ENCODE peak calls at places on chromosomes 4 and X, in nine cellular contexts. L is upper lobe of right lung; O is heart right ventricle; C is right cardiac atrium; A is left lung; Q is stimulated activated effector memory CD8-positive, alpha-beta T cell treated with anti-CD3 and anti-CD28 coated beads, Interleukin-12 subunit alpha, Interleukin-12 subunit beta, amount 100 ng/mL, for 72 hours; D is aorta; V is activated B cell treated with CpG ODN at 0.5 μM for 24 hours; R is thoracic aorta. G is an unnamed sample.

GRCh38 chr4:142574306-142574705 is 271.8 kb downstream of the INPP4B start:
- ATAC-seq in C (no peak), R (no peak), L (no peak), O (no peak), D (no peak), A (no peak), Q (peak; percentile 86), V (no peak), G (no peak)

GRCh38 chr4:149199594-149199993 is 616.0 kb downstream of the IQCM start:
- ATAC-seq in V (no peak), Q (no peak), C (no peak), O (no peak), D (no peak), A (no peak), R (no peak), L (no peak), G (no peak)

GRCh38 chr4:151376540-151376939 is 32.4 kb upstream of the FHIP1A start:
- ATAC-seq in O (no peak), D (no peak), Q (no peak), R (no peak), V (no peak), A (no peak), C (no peak), L (no peak), G (no peak)

GRCh38 chrX:29662101-29662500 is 553.3 kb upstream of the MAGEB2 start:
- ATAC-seq in A (peak; percentile 41), V (no peak), O (peak; percentile 31), R (no peak), D (no peak), Q (no peak), C (no peak), L (no peak), G (no peak)

GRCh38 chrX:151982217-151982616 is 7.7 kb upstream of the GABRE start:
- ATAC-seq in R (no peak), Q (no peak), L (no peak), V (no peak), C (peak; percentile 64), D (peak; percentile 39), O (peak; percentile 60), A (peak; percentile 45), G (no peak)

GRCh38 chrX:49610718-49611310 is 12.0 kb downstream of the GAGE1 start:
- ATAC-seq in C (no peak), D (no peak), Q (no peak), R (no peak), A (no peak), O (no peak), L (no peak), V (no peak), G (no peak)

GRCh38 chr4:19944806-19945205 is 306.9 kb upstream of the SLIT2 start:
- ATAC-seq in O (no peak), C (no peak), A (no peak), L (no peak), D (no peak), R (no peak), V (no peak), Q (no peak), G (no peak)

GRCh38 chr4:151652841-151653547 is 107.8 kb downstream of the GATB start:
- ATAC-seq in R (no peak), L (no peak), V (no peak), O (peak; percentile 58), A (no peak), C (peak; percentile 42), D (peak; percentile 61), Q (peak; percentile 30), G (no peak)

GRCh38 chr4:62053974-62054373 is 853.8 kb downstream of the ADGRL3 start:
- ATAC-seq in R (no peak), V (no peak), D (no peak), A (no peak), L (no peak), Q (no peak), O (no peak), C (no peak), G (no peak)

GRCh38 chrX:10112510-10112909 is 44.3 kb upstream of the CLCN4 start:
- ATAC-seq in A (no peak), R (no peak), Q (peak; percentile 55), O (no peak), V (peak; percentile 10), C (no peak), D (no peak), L (no peak), G (peak; percentile 32)

GRCh38 chr4:33722254-33722653 is 2522.1 kb downstream of the ARAP2 start:
- ATAC-seq in Q (no peak), A (peak; percentile 19), R (no peak), O (no peak), L (no peak), C (no peak), D (no peak), V (no peak), G (no peak)

GRCh38 chr4:47639531-47639930 is 154.5 kb downstream of the ATP10D start:
- ATAC-seq in L (no peak), O (no peak), V (no peak), Q (no peak), C (no peak), R (no peak), D (no peak), A (no peak), G (no peak)

GRCh38 chr4:155657985-155658384 is 8.7 kb upstream of the GUCY1A1 start:
- ATAC-seq in V (no peak), O (no peak), L (no peak), C (no peak), D (no peak), R (no peak), Q (no peak), A (no peak), G (no peak)

GRCh38 chrX:119763175-119763574 is 4.8 kb downstream of the SOWAHD start:
- ATAC-seq in C (no peak), O (no peak), D (no peak), R (no peak), V (no peak), A (no peak), Q (no peak), L (peak; percentile 22), G (no peak)

GRCh38 chrX:11768039-11768438 is 10.0 kb downstream of the MSL3 start:
- ATAC-seq in A (no peak), R (no peak), Q (peak; percentile 64), L (no peak), O (no peak), V (peak; percentile 78), D (no peak), C (no peak), G (peak; percentile 82)

GRCh38 chr4:25904748-25905082 is 9.3 kb upstream of the SMIM20 start:
- ATAC-seq in Q (no peak), R (no peak), V (peak; percentile 71), A (no peak), D (no peak), O (no peak), L (no peak), C (no peak), G (peak; percentile 65)

GRCh38 chr4:73684097-73684496 is 56.3 kb upstream of the CXCL8 start:
- ATAC-seq in V (no peak), R (no peak), O (no peak), L (no peak), Q (no peak), C (no peak), A (no peak), D (no peak), G (no peak)

GRCh38 chrX:100484971-100485370 is 74.9 kb upstream of the PCDH19 start:
- ATAC-seq in O (no peak), Q (no peak), A (no peak), C (no peak), L (no peak), V (no peak), D (no peak), R (no peak), G (no peak)

GRCh38 chrX:38847903-38848230 is 46.6 kb downstream of the MID1IP1 start:
- ATAC-seq in C (no peak), A (no peak), L (no peak), R (no peak), V (no peak), Q (no peak), D (no peak), O (no peak), G (no peak)

GRCh38 chr4:62482355-62482754 is 1282.2 kb downstream of the ADGRL3 start:
- ATAC-seq in C (no peak), D (no peak), R (no peak), A (no peak), O (no peak), L (no peak), Q (no peak), V (no peak), G (no peak)

GRCh38 chr4:139665079-139665689 is 435 bp upstream of the MGST2 start:
- ATAC-seq in V (no peak), A (no peak), D (no peak), C (no peak), Q (peak; percentile 16), O (no peak), R (no peak), L (no peak), G (no peak)

GRCh38 chr4:184247421-184247820 is 29.7 kb upstream of the ENPP6 start:
- ATAC-seq in Q (no peak), L (no peak), C (no peak), O (no peak), A (no peak), R (no peak), V (no peak), D (no peak), G (no peak)

GRCh38 chr4:42673084-42673429 is 16.2 kb upstream of the ATP8A1 start:
- ATAC-seq in R (peak; percentile 98), C (peak; percentile 97), D (peak; percentile 57), Q (peak; percentile 72), V (peak; percentile 45), L (peak; percentile 99), O (peak; percentile 100), A (peak; percentile 99), G (no peak)

GRCh38 chr4:128371004-128371777 is 83.6 kb upstream of the PGRMC2 start:
- ATAC-seq in C (peak; percentile 43), D (peak; percentile 72), O (peak; percentile 80), Q (no peak), A (peak; percentile 85), V (no peak), R (peak; percentile 28), L (peak; percentile 71), G (no peak)

GRCh38 chrX:10582215-10582733 is 38.1 kb downstream of the MID1 start:
- ATAC-seq in R (no peak), O (peak; percentile 27), C (peak; percentile 71), V (no peak), Q (no peak), A (peak; percentile 80), L (peak; percentile 46), D (no peak), G (no peak)

GRCh38 chr4:184792950-184793555 is 32.7 kb downstream of the ACSL1 start:
- ATAC-seq in V (no peak), L (peak; percentile 85), C (peak; percentile 21), A (peak; percentile 82), O (peak; percentile 63), R (no peak), Q (peak; percentile 96), D (no peak), G (no peak)

GRCh38 chr4:109207060-109207459 is 95.4 kb downstream of the COL25A1 start:
- ATAC-seq in Q (peak; percentile 34), A (no peak), D (no peak), C (no peak), L (no peak), O (no peak), V (no peak), R (no peak), G (no peak)

GRCh38 chrX:31837445-31837844 is 765.6 kb upstream of the FTHL17 start:
- ATAC-seq in L (no peak), Q (no peak), V (no peak), D (peak; percentile 52), R (no peak), A (no peak), C (no peak), O (no peak), G (no peak)

GRCh38 chr4:83153312-83153915 is 38.9 kb upstream of the PLAC8 start:
- ATAC-seq in A (no peak), C (no peak), R (no peak), L (no peak), Q (no peak), V (peak; percentile 25), O (no peak), D (no peak), G (no peak)

GRCh38 chr4:1683371-1683902 is 676 bp downstream of the FAM53A start:
- ATAC-seq in Q (peak; percentile 3), V (no peak), O (peak; percentile 17), L (no peak), A (peak; percentile 1), C (peak; percentile 3), D (peak; percentile 30), R (no peak), G (peak; percentile 0)

GRCh38 chr4:182808673-182809416 is 108.3 kb downstream of the DCTD start:
- ATAC-seq in C (no peak), O (no peak), D (no peak), Q (peak; percentile 89), L (no peak), A (no peak), R (no peak), V (peak; percentile 60), G (peak; percentile 58)

G was measured in stimulated activated memory B cell treated with anti-CD40 and anti-IgM and Interleukin-4, amounts not matched to agents 10 μg/mL and 1 μg/mL and 100 μg/mL, for 72 hours.